ENCODE peak calls at places on chromosomes 16 and 17, in five cellular contexts. J, O, W, B and P are unnamed samples.
A peak's percentile ranks its signal among the peaks of the same experiment; 100 is the strongest.

GRCh38 chr16:27208081-27208692 is 4.9 kb downstream of the KDM8 start:
- DNase-seq in J (no peak), O (no peak), W (no peak), B (no peak), P (no peak)

GRCh38 chr16:4505356-4506153 is 29.4 kb downstream of the HMOX2 start:
- DNase-seq in J (no peak), O (peak; percentile 40), W (no peak), B (no peak), P (no peak)

GRCh38 chr17:29294580-29294900 is 592 bp upstream of the NUFIP2 start:
- DNase-seq in J (no peak), O (no peak), W (no peak), B (no peak), P (no peak)

GRCh38 chr17:42754782-42755181 is 6.2 kb upstream of the RAMP2 start:
- DNase-seq in J (peak; percentile 83), O (no peak), W (no peak), B (no peak), P (no peak)

GRCh38 chr16:30980434-30980833 is 4.6 kb upstream of the HSD3B7 start:
- DNase-seq in J (no peak), O (no peak), W (no peak), B (no peak), P (no peak)

GRCh38 chr17:40025991-40026815 is 11.0 kb downstream of the CSF3 start:
- DNase-seq in J (no peak), O (no peak), W (no peak), B (no peak), P (no peak)

GRCh38 chr17:4833941-4834501 is 881 bp downstream of the MINK1 start:
- DNase-seq in J (peak; percentile 44), O (no peak), W (peak; percentile 17), B (no peak), P (peak; percentile 45)

GRCh38 chr16:54282923-54283734 is 3.5 kb downstream of the IRX3 start:
- DNase-seq in J (no peak), O (no peak), W (no peak), B (no peak), P (peak; percentile 31)

GRCh38 chr17:63116967-63117366 is 150.9 kb downstream of the TANC2 start:
- DNase-seq in J (peak; percentile 32), O (no peak), W (no peak), B (no peak), P (peak; percentile 6)

GRCh38 chr17:80123791-80124190 is 22.4 kb downstream of the GAA start:
- DNase-seq in J (peak; percentile 41), O (no peak), W (no peak), B (no peak), P (peak; percentile 34)

GRCh38 chr17:323721-324139 is 28.9 kb downstream of the RPH3AL start:
- DNase-seq in J (no peak), O (no peak), W (no peak), B (no peak), P (no peak)

GRCh38 chr16:12896562-12896961 is 4.8 kb upstream of the SHISA9 start:
- DNase-seq in J (no peak), O (no peak), W (no peak), B (no peak), P (peak; percentile 72)

GRCh38 chr16:26645629-26646028 is 421.1 kb upstream of the C16orf82 start:
- DNase-seq in J (no peak), O (peak; percentile 3), W (no peak), B (no peak), P (peak; percentile 76)

GRCh38 chr16:19595043-19595767 is 39.7 kb downstream of the VPS35L start:
- DNase-seq in J (peak; percentile 94), O (no peak), W (no peak), B (no peak), P (peak; percentile 71)

GRCh38 chr16:72105978-72106377 is 12.3 kb downstream of the DHX38 start:
- DNase-seq in J (no peak), O (no peak), W (no peak), B (no peak), P (no peak)

GRCh38 chr16:50809561-50809960 is 67.7 kb downstream of the CYLD start:
- DNase-seq in J (no peak), O (no peak), W (no peak), B (no peak), P (no peak)

GRCh38 chr17:61551255-61551742 is 39.7 kb downstream of the NACA2 start:
- DNase-seq in J (peak; percentile 72), O (no peak), W (peak; percentile 7), B (no peak), P (no peak)

GRCh38 chr17:12342609-12343248 is 322.1 kb downstream of the MAP2K4 start:
- DNase-seq in J (peak; percentile 3), O (no peak), W (no peak), B (no peak), P (peak; percentile 56)

GRCh38 chr17:57051886-57052342 is 33.1 kb upstream of the AKAP1 start:
- DNase-seq in J (no peak), O (no peak), W (no peak), B (peak; percentile 83), P (no peak)

GRCh38 chr16:85473909-85474640 is 139.0 kb upstream of the GSE1 start:
- DNase-seq in J (no peak), O (no peak), W (no peak), B (no peak), P (peak; percentile 52)

GRCh38 chr16:8644513-8645140 is 23.1 kb downstream of the METTL22 start:
- DNase-seq in J (no peak), O (no peak), W (no peak), B (no peak), P (no peak)

GRCh38 chr16:70476272-70477020 is 22.1 kb downstream of the FCSK start:
- DNase-seq in J (peak; percentile 67), O (peak; percentile 5), W (peak; percentile 35), B (no peak), P (no peak)

GRCh38 chr17:66952031-66952524 is 12.4 kb upstream of the CACNG4 start:
- DNase-seq in J (no peak), O (no peak), W (peak; percentile 47), B (no peak), P (peak; percentile 97)

GRCh38 chr17:56653877-56654276 is 60.4 kb downstream of the NOG start:
- DNase-seq in J (peak; percentile 2), O (peak; percentile 33), W (no peak), B (no peak), P (peak; percentile 62)

GRCh38 chr17:61330174-61331150 is 69.2 kb upstream of the TBX2 start:
- DNase-seq in J (no peak), O (no peak), W (no peak), B (no peak), P (no peak)

GRCh38 chr17:37360632-37361031 is 15.2 kb upstream of the C17orf78 start:
- DNase-seq in J (peak; percentile 10), O (no peak), W (no peak), B (no peak), P (no peak)

GRCh38 chr17:50541402-50541915 is 5.5 kb upstream of the SPATA20 start:
- DNase-seq in J (no peak), O (no peak), W (no peak), B (no peak), P (no peak)

GRCh38 chr17:59190806-59191205 is 19.0 kb upstream of the SMG8 start:
- DNase-seq in J (no peak), O (no peak), W (no peak), B (no peak), P (no peak)

GRCh38 chr16:8589293-8590160 is 784 bp downstream of the TMEM114 start:
- DNase-seq in J (no peak), O (no peak), W (no peak), B (no peak), P (peak; percentile 51)

GRCh38 chr17:16917995-16918394 is 53.9 kb downstream of the TNFRSF13B start:
- DNase-seq in J (no peak), O (no peak), W (no peak), B (no peak), P (no peak)

GRCh38 chr16:11117576-11118211 is 138.3 kb downstream of the SOCS1 start:
- DNase-seq in J (no peak), O (no peak), W (no peak), B (no peak), P (no peak)

GRCh38 chr17:83004791-83005380 is 74.5 kb upstream of the METRNL start:
- DNase-seq in J (no peak), O (no peak), W (no peak), B (no peak), P (no peak)

GRCh38 chr16:79848739-79849518 is 248.4 kb upstream of the MAF start:
- DNase-seq in J (no peak), O (no peak), W (no peak), B (no peak), P (no peak)